ENCODE peak calls at places on chromosomes 5 and 9, in eight cellular contexts. F is LoVo; G is activated naive CD4-positive, alpha-beta T cell; E is choroid plexus epithelial cell; O is neural crest cell; X is skeletal muscle cell; H is fibroblast of lung; T is left ventricle myocardium inferior. W is an unnamed sample.

GRCh38 chr9:124964056-124964455 is 23.2 kb upstream of the GOLGA1 start:
- DNase-seq in F (no peak), G (no peak), E (no peak), O (no peak), X (no peak), H (no peak), T (no peak), W (no peak)

GRCh38 chr9:29830815-29831214 is 2257.5 kb upstream of the C9orf72 start:
- DNase-seq in F (peak), G (no peak), E (peak), O (peak), X (peak), H (peak), T (no peak), W (no peak)

GRCh38 chr9:99823392-99824377 is 2.0 kb downstream of the NR4A3 start:
- DNase-seq in F (no peak), G (peak), E (peak), O (peak), X (no peak), H (peak), T (peak), W (no peak)

GRCh38 chr5:64949331-64949730 is 180.6 kb downstream of the CWC27 start:
- DNase-seq in F (no peak), G (no peak), E (no peak), O (no peak), X (no peak), H (no peak), T (no peak), W (no peak)

GRCh38 chr9:71768388-71769174 is at the start of gene CEMIP2:
- DNase-seq in F (peak), G (peak), E (peak), O (peak), X (peak), H (peak), T (peak), W (peak)

GRCh38 chr9:71637926-71638325 is 130.4 kb downstream of the CEMIP2 start:
- DNase-seq in F (no peak), G (no peak), E (no peak), O (no peak), X (no peak), H (no peak), T (no peak), W (no peak)

GRCh38 chr5:176687881-176688280 is 40.6 kb downstream of the TSPAN17 start:
- DNase-seq in F (no peak), G (no peak), E (no peak), O (no peak), X (no peak), H (no peak), T (no peak), W (no peak)

GRCh38 chr9:16960084-16960483 is 89.6 kb upstream of the BNC2 start:
- DNase-seq in F (no peak), G (no peak), E (peak), O (no peak), X (peak), H (peak), T (no peak), W (no peak)

GRCh38 chr5:158759276-158759675 is 340.4 kb downstream of the EBF1 start:
- DNase-seq in F (no peak), G (no peak), E (peak), O (no peak), X (no peak), H (no peak), T (no peak), W (no peak)

W was measured in NCI-H1048.